ENCODE peak calls at places on chromosomes 12 and 14, in six cellular contexts. Y, K, I, L, E and B are unnamed samples.

GRCh38 chr14:59331217-59331616 is 134.0 kb downstream of the GPR135 start:
- DNase-seq in K (no peak), L (peak; percentile 25), E (no peak), Y (no peak), I (no peak), B (no peak)

GRCh38 chr12:24584032-24584675 is 364.7 kb downstream of the BCAT1 start:
- DNase-seq in K (no peak), I (no peak), E (no peak), Y (no peak), L (no peak), B (no peak)

GRCh38 chr14:101191086-101191881 is 287.8 kb upstream of the RTL1 start:
- DNase-seq in L (no peak), Y (no peak), E (no peak), K (no peak), I (no peak), B (no peak)

GRCh38 chr12:22334696-22335290 is at the start of gene ST8SIA1:
- DNase-seq in L (no peak), Y (peak; percentile 7), I (no peak), E (no peak), K (peak; percentile 73), B (peak; percentile 36)

GRCh38 chr12:48970702-48971334 is 717 bp downstream of the WNT10B start:
- DNase-seq in Y (no peak), L (no peak), K (peak; percentile 39), E (peak; percentile 23), I (no peak), B (no peak)

GRCh38 chr14:96261053-96261452 is 5.0 kb downstream of the BDKRB1 start:
- DNase-seq in E (no peak), K (no peak), Y (no peak), I (no peak), L (no peak), B (no peak)

GRCh38 chr12:71958056-71958455 is 19.4 kb downstream of the TPH2 start:
- DNase-seq in L (no peak), K (no peak), E (no peak), Y (peak; percentile 12), I (no peak), B (no peak)

GRCh38 chr12:58387199-58387598 is 445.8 kb downstream of the ATP23 start:
- DNase-seq in I (no peak), K (no peak), Y (no peak), L (no peak), E (no peak), B (no peak)

GRCh38 chr14:75391953-75392352 is 35.9 kb upstream of the JDP2 start:
- DNase-seq in L (no peak), E (no peak), I (no peak), K (no peak), Y (no peak), B (no peak)

GRCh38 chr14:88559852-88560251 is 3.0 kb upstream of the ZC3H14 start:
- DNase-seq in K (peak; percentile 41), Y (peak; percentile 53), E (no peak), L (no peak), I (no peak), B (no peak)

GRCh38 chr14:94769413-94770250 is at the start of gene GSC:
- DNase-seq in I (no peak), K (peak; percentile 90), L (no peak), Y (no peak), E (no peak), B (peak; percentile 57)

GRCh38 chr12:62256408-62257079 is 3.7 kb upstream of the USP15 start:
- DNase-seq in I (no peak), K (no peak), E (peak; percentile 23), L (no peak), Y (no peak), B (no peak)

GRCh38 chr12:124025661-124026060 is 52.6 kb downstream of the ZNF664 start:
- DNase-seq in I (no peak), E (no peak), K (no peak), L (no peak), Y (no peak), B (no peak)

GRCh38 chr12:91515944-91516739 is 333.5 kb upstream of the DCN start:
- DNase-seq in I (no peak), E (no peak), L (no peak), Y (no peak), K (no peak), B (no peak)

GRCh38 chr14:76654573-76654955 is 106.7 kb upstream of the VASH1 start:
- DNase-seq in L (no peak), Y (no peak), E (no peak), K (no peak), I (no peak), B (no peak)

GRCh38 chr12:14948672-14949071 is 10.3 kb upstream of the ERP27 start:
- DNase-seq in I (peak; percentile 90), E (no peak), L (no peak), K (no peak), Y (no peak), B (no peak)

GRCh38 chr12:43551971-43552559 is at the start of gene ADAMTS20:
- DNase-seq in E (peak; percentile 26), I (no peak), K (peak; percentile 93), L (peak; percentile 77), Y (no peak), B (no peak)

GRCh38 chr14:94028450-94028826 is 2.3 kb downstream of the OTUB2 start:
- DNase-seq in K (no peak), I (no peak), L (no peak), E (no peak), Y (peak; percentile 91), B (no peak)

GRCh38 chr14:92694807-92695206 is 53.6 kb downstream of the LGMN start:
- DNase-seq in I (no peak), E (no peak), Y (no peak), L (no peak), K (no peak), B (no peak)

GRCh38 chr12:59383426-59383822 is 212.4 kb upstream of the SLC16A7 start:
- DNase-seq in Y (no peak), K (no peak), I (no peak), E (no peak), L (no peak), B (no peak)

GRCh38 chr14:67574156-67574555 is 25.9 kb downstream of the PIGH start:
- DNase-seq in I (no peak), L (no peak), E (no peak), K (no peak), Y (no peak), B (no peak)

GRCh38 chr12:40446385-40446784 is 221.6 kb downstream of the LRRK2 start:
- DNase-seq in E (peak; percentile 32), L (no peak), I (no peak), Y (peak; percentile 12), K (peak; percentile 24), B (peak; percentile 32)

GRCh38 chr12:27542628-27543027 is 18.6 kb downstream of the PPFIBP1 start:
- DNase-seq in L (no peak), I (no peak), Y (no peak), E (no peak), K (no peak), B (no peak)

GRCh38 chr12:102406033-102406584 is 74.3 kb downstream of the IGF1 start:
- DNase-seq in I (peak; percentile 77), L (no peak), E (no peak), Y (no peak), K (peak; percentile 46), B (no peak)

GRCh38 chr12:14959463-14959862 is 1.9 kb downstream of the ARHGDIB start:
- DNase-seq in L (no peak), K (no peak), E (no peak), I (no peak), Y (no peak), B (no peak)

GRCh38 chr12:81723361-81723760 is 35.8 kb downstream of the PPFIA2 start:
- DNase-seq in L (no peak), I (no peak), K (no peak), Y (no peak), E (no peak), B (no peak)

GRCh38 chr12:6205144-6205539 is 4.9 kb downstream of the CD9 start:
- DNase-seq in K (no peak), Y (no peak), I (no peak), E (no peak), L (no peak), B (no peak)

GRCh38 chr14:76352639-76353281 is 23.2 kb upstream of the ESRRB start:
- DNase-seq in Y (peak; percentile 43), K (peak; percentile 90), E (peak; percentile 10), L (peak; percentile 36), I (peak; percentile 4), B (peak; percentile 49)

GRCh38 chr12:54082402-54082892 is 28.8 kb downstream of the HOXC4 start:
- DNase-seq in E (peak; percentile 49), Y (no peak), K (peak; percentile 65), L (no peak), I (no peak), B (no peak)

GRCh38 chr12:97552410-97553050 is 89.9 kb downstream of the RMST start:
- DNase-seq in L (no peak), Y (no peak), I (no peak), E (no peak), K (no peak), B (no peak)
- TF ChIP-seq CHD2 in L (no peak), Y (no peak), I (no peak), E (no peak), K (no peak), B (no peak)

GRCh38 chr14:52338282-52338681 is 24.2 kb downstream of the PTGER2 start:
- DNase-seq in E (no peak), L (no peak), I (no peak), Y (peak; percentile 10), K (no peak), B (peak; percentile 31)
- H3K4me2 ChIP-seq in E (no peak overlapping the region), L (no peak overlapping the region), I (no peak overlapping the region), Y (no peak overlapping the region), K (no peak overlapping the region), B (peak overlapping the region; percentile 55)

GRCh38 chr12:51071663-51072062 is 11.7 kb downstream of the CSRNP2 start:
- DNase-seq in Y (peak; percentile 16), I (no peak), K (no peak), E (no peak), L (no peak), B (no peak)
- TF ChIP-seq CHD2 in Y (no peak), I (no peak), K (no peak), E (no peak), L (no peak), B (no peak)

GRCh38 chr14:80996049-80996901 is 40.9 kb downstream of the TSHR start:
- DNase-seq in L (no peak), Y (peak; percentile 66), E (peak; percentile 15), I (no peak), K (peak; percentile 50), B (peak; percentile 65)
- H3K4me2 ChIP-seq in L (no peak overlapping the region), Y (peak overlapping the region; percentile 53), E (peak overlapping the region; percentile 35), I (no peak overlapping the region), K (peak overlapping the region; percentile 57), B (peak overlapping the region; percentile 65)